ENCODE peak calls at places on chromosomes 11 and 22, in eight cellular contexts. M is left cardiac atrium, L is EL, J is LoVo, E is neuronal stem cell, K is SHP77 treated with DMSO at 0.1 percent for 48 hours, T is ELR, N is body of pancreas. G is an unnamed sample.

GRCh38 chr11:13667245-13667644 is 1.2 kb upstream of the FAR1 start:
- DNase-seq in M (no peak), L (peak; percentile 31), J (no peak), E (no peak), K (no peak), T (peak; percentile 12), N (no peak), G (no peak)

GRCh38 chr11:33734441-33735165 is 1.6 kb downstream of the CD59 start:
- DNase-seq in M (peak; percentile 32), L (peak; percentile 29), J (no peak), E (no peak), K (no peak), T (peak; percentile 37), N (peak; percentile 16), G (peak; percentile 63)

GRCh38 chr22:19886605-19887250 is 32.1 kb upstream of the GNB1L start:
- DNase-seq in M (peak; percentile 25), L (peak; percentile 56), J (no peak), E (no peak), K (no peak), T (peak; percentile 52), N (no peak), G (no peak)

GRCh38 chr11:133029096-133029495 is 503.2 kb downstream of the OPCML start:
- DNase-seq in M (no peak), L (no peak), J (no peak), E (no peak), K (no peak), T (no peak), N (no peak), G (no peak)

GRCh38 chr11:59560702-59561469 is 49.5 kb downstream of the OR4D9 start:
- DNase-seq in M (peak; percentile 90), L (peak; percentile 84), J (peak; percentile 88), E (peak; percentile 74), K (peak; percentile 30), T (peak; percentile 88), N (peak; percentile 91), G (peak; percentile 95)

GRCh38 chr11:115652094-115652493 is 147.9 kb upstream of the CADM1 start:
- DNase-seq in M (no peak), L (no peak), J (no peak), E (no peak), K (no peak), T (no peak), N (no peak), G (no peak)

GRCh38 chr11:20599424-20600346 is at the start of gene SLC6A5:
- DNase-seq in M (peak; percentile 43), L (peak; percentile 26), J (peak; percentile 21), E (peak; percentile 85), K (no peak), T (peak; percentile 40), N (peak; percentile 59), G (peak; percentile 33)

GRCh38 chr11:116193321-116194114 is 579.3 kb downstream of the BUD13 start:
- DNase-seq in M (no peak), L (peak; percentile 6), J (peak; percentile 29), E (peak; percentile 51), K (no peak), T (peak; percentile 11), N (peak; percentile 66), G (peak; percentile 49)

GRCh38 chr11:122363306-122363705 is 247.3 kb upstream of the BLID start:
- DNase-seq in M (no peak), L (no peak), J (no peak), E (no peak), K (no peak), T (no peak), N (no peak), G (no peak)

GRCh38 chr22:31154975-31155374 is 5.0 kb upstream of the RNF185 start:
- DNase-seq in M (no peak), L (no peak), J (no peak), E (no peak), K (no peak), T (no peak), N (no peak), G (no peak)

GRCh38 chr11:126339073-126339865 is 16.2 kb upstream of the ST3GAL4 start:
- DNase-seq in M (no peak), L (peak; percentile 42), J (no peak), E (no peak), K (no peak), T (no peak), N (no peak), G (no peak)

GRCh38 chr22:46577361-46578249 is 40.2 kb upstream of the CELSR1 start:
- DNase-seq in M (peak; percentile 29), L (no peak), J (no peak), E (no peak), K (no peak), T (no peak), N (peak; percentile 48), G (no peak)

GRCh38 chr11:4539603-4540219 is 5.3 kb upstream of the OR52M1 start:
- DNase-seq in M (peak; percentile 36), L (peak; percentile 36), J (peak; percentile 48), E (peak; percentile 53), K (no peak), T (peak; percentile 40), N (peak; percentile 71), G (peak; percentile 63)

GRCh38 chr11:14372011-14372410 is 13.0 kb upstream of the RRAS2 start:
- DNase-seq in M (no peak), L (no peak), J (no peak), E (no peak), K (no peak), T (no peak), N (no peak), G (no peak)

GRCh38 chr11:128399186-128399585 is 188.2 kb downstream of the ETS1 start:
- DNase-seq in M (no peak), L (peak; percentile 69), J (no peak), E (no peak), K (no peak), T (peak; percentile 77), N (no peak), G (peak; percentile 66)

GRCh38 chr11:70542406-70542805 is 144.1 kb downstream of the CTTN start:
- DNase-seq in M (no peak), L (no peak), J (no peak), E (no peak), K (no peak), T (no peak), N (no peak), G (no peak)

GRCh38 chr22:45868586-45869443 is 108.1 kb downstream of the WNT7B start:
- DNase-seq in M (no peak), L (no peak), J (no peak), E (no peak), K (no peak), T (no peak), N (no peak), G (no peak)

GRCh38 chr22:31079095-31079642 is 1.9 kb upstream of the SMTN start:
- DNase-seq in M (no peak), L (no peak), J (no peak), E (no peak), K (no peak), T (no peak), N (peak; percentile 90), G (no peak)

GRCh38 chr22:31124811-31125465 is 2.2 kb downstream of the INPP5J start:
- DNase-seq in M (no peak), L (no peak), J (no peak), E (no peak), K (no peak), T (no peak), N (no peak), G (no peak)

GRCh38 chr11:117843666-117844484 is 19.3 kb upstream of the FXYD2 start:
- DNase-seq in M (peak; percentile 82), L (peak; percentile 58), J (peak; percentile 62), E (peak; percentile 62), K (no peak), T (peak; percentile 65), N (peak; percentile 88), G (peak; percentile 82)

GRCh38 chr11:12179019-12179418 is 68.6 kb downstream of the MICAL2 start:
- DNase-seq in M (no peak), L (no peak), J (no peak), E (no peak), K (no peak), T (no peak), N (peak; percentile 87), G (no peak)

GRCh38 chr11:120128392-120129172 is 9.3 kb downstream of the TRIM29 start:
- DNase-seq in M (no peak), L (peak; percentile 63), J (peak; percentile 83), E (no peak), K (no peak), T (peak; percentile 24), N (no peak), G (peak; percentile 90)

GRCh38 chr11:27649800-27650199 is 50.5 kb downstream of the BDNF start:
- DNase-seq in M (no peak), L (no peak), J (no peak), E (no peak), K (no peak), T (no peak), N (no peak), G (no peak)

GRCh38 chr11:118055966-118056365 is 20.9 kb upstream of the TMPRSS4 start:
- DNase-seq in M (no peak), L (no peak), J (no peak), E (no peak), K (no peak), T (no peak), N (no peak), G (no peak)

GRCh38 chr11:69647349-69647748 is 6.4 kb downstream of the CCND1 start:
- DNase-seq in M (no peak), L (no peak), J (no peak), E (no peak), K (no peak), T (no peak), N (no peak), G (no peak)

GRCh38 chr22:39244496-39245129 is at the start of gene PDGFB:
- DNase-seq in M (peak; percentile 57), L (peak; percentile 31), J (peak; percentile 39), E (no peak), K (no peak), T (peak; percentile 34), N (peak; percentile 67), G (peak; percentile 62)

GRCh38 chr11:12048936-12049790 is 40.7 kb upstream of the DKK3 start:
- DNase-seq in M (no peak), L (no peak), J (no peak), E (no peak), K (no peak), T (peak; percentile 30), N (no peak), G (peak; percentile 27)

GRCh38 chr22:25777870-25778269 is 35.9 kb downstream of the MYO18B start:
- DNase-seq in M (no peak), L (peak; percentile 57), J (peak; percentile 29), E (no peak), K (peak; percentile 8), T (peak; percentile 70), N (no peak), G (peak; percentile 54)

GRCh38 chr11:46565248-46565835 is 28.5 kb downstream of the AMBRA1 start:
- DNase-seq in M (no peak), L (no peak), J (no peak), E (no peak), K (no peak), T (peak; percentile 22), N (no peak), G (no peak)

GRCh38 chr11:61075891-61076290 is 26.4 kb upstream of the CD5 start:
- DNase-seq in M (no peak), L (peak; percentile 60), J (peak; percentile 14), E (no peak), K (no peak), T (peak; percentile 34), N (no peak), G (peak; percentile 44)

GRCh38 chr22:45460288-45461109 is 42.2 kb upstream of the FBLN1 start:
- DNase-seq in M (peak; percentile 67), L (no peak), J (no peak), E (no peak), K (no peak), T (no peak), N (peak; percentile 26), G (no peak)

GRCh38 chr11:129023968-129024676 is 81.5 kb upstream of the TP53AIP1 start:
- DNase-seq in M (no peak), L (no peak), J (peak; percentile 78), E (peak; percentile 11), K (no peak), T (no peak), N (peak; percentile 88), G (peak; percentile 96)

GRCh38 chr22:20062766-20063083 is 17.3 kb upstream of the DGCR8 start:
- DNase-seq in M (no peak), L (peak; percentile 84), J (no peak), E (no peak), K (no peak), T (peak; percentile 93), N (no peak), G (peak; percentile 42)

GRCh38 chr11:85348945-85349344 is 278.2 kb downstream of the DLG2 start:
- DNase-seq in M (no peak), L (no peak), J (no peak), E (no peak), K (no peak), T (no peak), N (no peak), G (no peak)

G was measured in PC-3.